ENCODE peak calls at places on chromosomes 6 and 20, in five cellular contexts. T is upper lobe of right lung; K is effector memory CD4-positive, alpha-beta T cell; N is GM23338; P is neuronal stem cell. R is an unnamed sample.

GRCh38 chr20:972256-972655 is 29.9 kb downstream of the RSPO4 start:
- DNase-seq in T (no peak), K (no peak), N (no peak), P (no peak), R (no peak)

GRCh38 chr6:134123666-134124208 is 71.3 kb upstream of the SLC2A12 start:
- DNase-seq in T (no peak), K (no peak), N (peak; percentile 88), P (peak; percentile 33), R (peak; percentile 64)

GRCh38 chr6:48186746-48187145 is 75.7 kb upstream of the PTCHD4 start:
- DNase-seq in T (no peak), K (no peak), N (peak; percentile 60), P (no peak), R (peak; percentile 0)

GRCh38 chr20:8128291-8129046 is 3.6 kb upstream of the PLCB1 start:
- DNase-seq in T (no peak), K (no peak), N (peak; percentile 6), P (no peak), R (no peak)

GRCh38 chr20:46218656-46219055 is 89.6 kb downstream of the CDH22 start:
- DNase-seq in T (no peak), K (no peak), N (no peak), P (no peak), R (peak; percentile 26)

GRCh38 chr6:5287205-5287965 is 26.1 kb downstream of the FARS2 start:
- DNase-seq in T (no peak), K (no peak), N (no peak), P (no peak), R (no peak)

GRCh38 chr20:8670900-8671229 is 398.0 kb upstream of the PLCB4 start:
- DNase-seq in T (no peak), K (no peak), N (no peak), P (no peak), R (no peak)

GRCh38 chr6:5398530-5398929 is 137.2 kb downstream of the FARS2 start:
- DNase-seq in T (no peak), K (no peak), N (peak; percentile 61), P (no peak), R (no peak)

GRCh38 chr6:154261688-154262397 is 94.8 kb downstream of the IPCEF1 start:
- DNase-seq in T (no peak), K (no peak), N (no peak), P (no peak), R (no peak)

GRCh38 chr6:139754898-139755754 is 380.7 kb upstream of the CITED2 start:
- DNase-seq in T (no peak), K (no peak), N (no peak), P (no peak), R (no peak)

GRCh38 chr6:157263146-157263545 is 60.2 kb downstream of the TMEM242 start:
- DNase-seq in T (no peak), K (no peak), N (no peak), P (no peak), R (no peak)

GRCh38 chr6:134446228-134446848 is 128.4 kb upstream of the SGK1 start:
- DNase-seq in T (no peak), K (no peak), N (no peak), P (no peak), R (no peak)

GRCh38 chr20:20366551-20366895 is 1.4 kb upstream of the INSM1 start:
- DNase-seq in T (no peak), K (no peak), N (peak; percentile 4), P (no peak), R (no peak)

GRCh38 chr6:30757261-30757935 is 13.1 kb upstream of the IER3 start:
- DNase-seq in T (no peak), K (no peak), N (no peak), P (no peak), R (no peak)

GRCh38 chr6:1757133-1757532 is 147.4 kb downstream of the FOXC1 start:
- DNase-seq in T (no peak), K (no peak), N (no peak), P (no peak), R (no peak)

GRCh38 chr6:157036245-157036681 is 259.1 kb downstream of the ARID1B start:
- DNase-seq in T (no peak), K (no peak), N (peak; percentile 54), P (no peak), R (no peak)

GRCh38 chr6:33428219-33428890 is 8.5 kb downstream of the SYNGAP1 start:
- DNase-seq in T (no peak), K (no peak), N (peak; percentile 57), P (no peak), R (peak; percentile 64)

GRCh38 chr6:33427585-33428218 is 7.8 kb downstream of the SYNGAP1 start:
- DNase-seq in T (peak; percentile 82), K (peak; percentile 57), N (peak; percentile 47), P (no peak), R (peak; percentile 88)

GRCh38 chr6:33429745-33430042 is 9.8 kb downstream of the SYNGAP1 start:
- DNase-seq in T (no peak), K (no peak), N (no peak), P (no peak), R (no peak)

GRCh38 chr6:33430334-33430733 is 10.5 kb downstream of the SYNGAP1 start:
- DNase-seq in T (no peak), K (no peak), N (no peak), P (no peak), R (no peak)

DNA sequence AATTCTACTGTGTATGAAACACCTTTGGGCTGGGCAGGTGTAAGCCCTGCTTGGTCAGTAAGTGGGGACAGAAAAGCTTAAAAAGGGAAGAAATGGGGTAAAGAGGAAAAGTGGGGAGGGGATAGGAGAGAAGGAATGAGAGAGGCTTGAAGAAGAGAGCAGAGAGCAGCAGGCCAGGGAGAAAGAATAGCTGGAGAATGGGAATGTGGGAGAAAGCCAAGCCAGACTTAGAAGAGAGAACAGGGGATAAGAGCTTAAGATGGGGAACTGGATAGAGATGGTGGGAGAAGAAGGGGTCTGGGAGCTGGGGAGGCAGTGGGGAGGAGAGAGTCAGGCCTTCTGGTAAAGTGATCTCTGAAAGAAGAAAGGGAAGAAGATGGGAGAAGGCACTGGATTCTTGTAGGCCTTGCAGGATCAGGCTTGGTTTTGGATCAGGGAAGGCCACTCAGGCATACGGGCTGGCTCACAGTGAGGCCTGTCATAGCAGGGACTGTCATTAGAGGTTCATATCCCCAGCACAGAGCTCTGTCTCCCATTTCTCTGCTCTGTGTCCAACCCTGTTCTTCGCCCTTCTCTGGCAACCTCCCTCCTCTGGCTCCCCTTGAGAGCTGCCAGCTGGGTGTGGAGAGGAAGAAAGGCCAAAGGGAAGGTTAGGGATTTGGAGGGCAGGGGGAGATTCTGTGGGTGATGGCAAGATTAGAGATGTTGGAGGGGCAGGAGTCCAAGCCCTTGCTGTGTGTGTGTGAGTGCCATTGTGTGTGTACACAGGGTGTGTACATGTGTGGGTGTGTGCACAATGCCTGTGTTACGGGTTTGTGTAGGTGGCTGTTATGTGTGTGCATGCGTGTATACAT is 9.3 kb downstream of the SYNGAP1 start:
- DNase-seq in T (no peak), K (no peak), N (no peak), P (no peak), R (no peak)
- H3K4me3 ChIP-seq in T (no peak overlapping the region), K (peak overlapping the region; percentile 46), N (peak overlapping the region; percentile 52), P (peak overlapping the region; percentile 59), R (no peak overlapping the region)

GRCh38 chr6:166999845-167000253 is 652 bp downstream of the CEP43 start:
- DNase-seq in T (no peak), K (no peak), N (peak; percentile 69), P (no peak), R (no peak)
- H3K36me3 ChIP-seq in T (peaks cover 7% of the 10 kb centered on the region), K (no peaks in the 10 kb centered on the region), N (peaks cover 9% of the 10 kb centered on the region), P (peaks cover 15% of the 10 kb centered on the region), R (peaks cover 6% of the 10 kb centered on the region)

DNA sequence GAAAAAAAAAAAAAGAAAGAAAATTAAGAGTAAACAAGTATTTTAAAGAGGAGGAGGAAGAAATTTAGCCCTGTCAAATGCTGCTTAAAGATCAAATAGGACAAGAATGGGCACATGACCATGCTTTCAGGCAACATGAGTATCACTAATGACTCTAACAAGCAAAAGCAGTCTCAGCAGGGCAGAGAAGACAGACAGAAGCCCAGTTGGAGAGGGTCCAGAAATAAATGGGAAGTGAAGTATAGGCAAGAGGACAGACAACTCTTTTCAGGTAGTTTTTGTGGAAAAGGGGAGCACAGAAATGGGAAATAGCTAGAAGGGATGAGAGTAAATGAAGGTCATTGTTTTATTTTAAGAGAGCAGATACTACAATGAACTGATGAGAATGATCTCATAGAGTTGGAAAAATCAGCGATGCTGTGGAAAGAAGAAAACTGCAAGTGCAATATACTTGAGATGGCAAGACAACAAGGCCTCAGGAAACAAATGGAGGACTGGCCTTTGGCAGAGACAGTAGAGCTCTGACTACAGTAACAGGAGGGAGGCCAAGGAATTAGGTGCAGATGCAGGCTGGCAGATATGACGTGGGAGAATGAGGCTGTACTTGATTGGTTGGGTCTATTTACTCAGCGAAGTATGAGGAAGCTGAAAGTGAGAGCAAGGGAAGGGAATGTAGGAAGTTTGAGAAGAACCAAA is 40.3 kb downstream of the KIF6 start:
- DNase-seq in T (no peak), K (no peak), N (no peak), P (no peak), R (no peak)
- H3K4me3 ChIP-seq in T (no peak overlapping the region), K (no peak overlapping the region), N (no peak overlapping the region), P (no peak overlapping the region), R (no peak overlapping the region)

GRCh38 chr6:152130441-152130840 is 323.0 kb downstream of the ESR1 start:
- DNase-seq in T (no peak), K (no peak), N (no peak), P (no peak), R (no peak)

GRCh38 chr6:152136449-152136825 is 329.0 kb downstream of the ESR1 start:
- DNase-seq in T (no peak), K (no peak), N (no peak), P (no peak), R (no peak)

DNA sequence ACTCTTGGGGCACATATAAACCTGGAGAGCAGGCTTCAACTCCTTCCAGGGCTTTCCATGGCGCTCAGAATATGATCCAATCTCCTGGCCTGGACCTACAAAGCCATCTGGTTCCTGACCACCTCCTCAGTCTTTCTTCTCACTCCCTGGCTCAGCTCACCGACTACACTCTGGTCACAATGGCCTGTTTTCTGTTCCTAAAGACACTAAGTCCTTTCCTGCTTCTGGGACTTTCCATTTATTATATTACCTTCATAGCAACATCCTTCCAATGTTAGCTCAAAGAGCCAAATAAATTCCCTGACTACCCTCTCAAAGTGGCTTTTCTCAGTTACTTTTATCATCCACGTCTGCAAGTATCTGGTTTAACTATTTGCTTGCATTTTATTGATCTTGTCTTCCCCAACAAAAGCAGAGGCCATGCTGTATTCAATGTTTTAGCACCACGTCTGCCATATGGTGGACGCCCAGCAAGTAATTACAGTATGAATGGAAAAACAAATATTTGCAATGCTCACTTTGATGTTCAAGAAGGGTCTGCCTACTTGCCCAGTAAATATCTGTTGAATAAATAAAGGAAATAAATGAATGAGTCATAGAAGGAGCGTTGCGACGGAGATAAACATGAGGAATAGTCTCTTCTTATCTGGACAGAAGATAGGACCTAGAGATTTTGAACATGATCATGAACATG is 328.4 kb downstream of the ESR1 start:
- DNase-seq in T (no peak), K (no peak), N (no peak), P (no peak), R (no peak)
- H3K36me3 ChIP-seq in T (peaks cover 100% of the 10 kb centered on the region), K (peaks cover 89% of the 10 kb centered on the region), N (no peaks in the 10 kb centered on the region), P (no peaks in the 10 kb centered on the region), R (no peaks in the 10 kb centered on the region)

GRCh38 chr6:137339929-137340559 is 120.9 kb upstream of the IFNGR1 start:
- DNase-seq in T (no peak), K (no peak), N (peak; percentile 6), P (peak; percentile 57), R (no peak)

GRCh38 chr6:137341721-137342195 is 122.6 kb upstream of the IFNGR1 start:
- DNase-seq in T (no peak), K (peak; percentile 27), N (peak; percentile 50), P (no peak), R (peak; percentile 58)

GRCh38 chr6:137342607-137343186 is 123.5 kb upstream of the IFNGR1 start:
- DNase-seq in T (no peak), K (no peak), N (peak; percentile 19), P (no peak), R (peak; percentile 49)
- H3K4me3 ChIP-seq in T (peak overlapping the region; percentile 29), K (peak overlapping the region; percentile 28), N (no peak overlapping the region), P (no peak overlapping the region), R (no peak overlapping the region)

R was measured in H7.